ENCODE peak calls at places on chromosomes 4 and X, in five cellular contexts. One of them, this sample, is unnamed.

GRCh38 chrX:22300130-22300529 is 27.4 kb downstream of the CBLL2 start:
- DNase-seq in H1: no peak
- DNase-seq in GM12878: no peak
- DNase-seq in K562: no peak
- DNase-seq in HCT116: peak; percentile 45
- DNase-seq in this sample: peak; percentile 8

GRCh38 chrX:56800801-56801200 is 71.8 kb downstream of the NBDY start:
- DNase-seq in H1: no peak
- DNase-seq in HCT116: no peak
- DNase-seq in GM12878: no peak
- DNase-seq in K562: peak; percentile 16
- DNase-seq in this sample: no peak

GRCh38 chr4:181017038-181017437 is 1226.2 kb upstream of the TENM3 start:
- DNase-seq in GM12878: no peak
- DNase-seq in K562: no peak
- DNase-seq in HCT116: no peak
- DNase-seq in H1: no peak
- DNase-seq in this sample: no peak

GRCh38 chrX:63128509-63128908 is 222.6 kb downstream of the SPIN4 start:
- DNase-seq in HCT116: peak; percentile 16
- DNase-seq in K562: peak; percentile 23
- DNase-seq in GM12878: peak; percentile 53
- DNase-seq in H1: peak; percentile 43
- DNase-seq in this sample: peak; percentile 0

GRCh38 chr4:1347410-1347864 is 429 bp downstream of the UVSSA start:
- DNase-seq in HCT116: no peak
- DNase-seq in GM12878: no peak
- DNase-seq in H1: peak; percentile 74
- DNase-seq in K562: peak; percentile 65
- DNase-seq in this sample: peak; percentile 78

GRCh38 chr4:37068580-37068979 is 176.0 kb upstream of the NWD2 start:
- DNase-seq in K562: peak; percentile 14
- DNase-seq in H1: peak; percentile 68
- DNase-seq in GM12878: no peak
- DNase-seq in HCT116: no peak
- DNase-seq in this sample: peak; percentile 10

GRCh38 chrX:80139564-80139963 is 125.0 kb downstream of the TBX22 start:
- DNase-seq in HCT116: no peak
- DNase-seq in K562: no peak
- DNase-seq in H1: no peak
- DNase-seq in GM12878: no peak
- DNase-seq in this sample: no peak

GRCh38 chrX:12702509-12703091 is 88.6 kb upstream of the PRPS2 start:
- DNase-seq in H1: peak; percentile 60
- DNase-seq in GM12878: no peak
- DNase-seq in HCT116: peak; percentile 3
- DNase-seq in K562: peak; percentile 23
- DNase-seq in this sample: peak; percentile 61

GRCh38 chrX:116240446-116240845 is 69.9 kb downstream of the AGTR2 start:
- DNase-seq in K562: no peak
- DNase-seq in H1: no peak
- DNase-seq in HCT116: no peak
- DNase-seq in GM12878: no peak
- DNase-seq in this sample: peak; percentile 80

GRCh38 chr4:68129793-68130192 is at the start of gene TMPRSS11F:
- DNase-seq in H1: no peak
- DNase-seq in HCT116: peak; percentile 34
- DNase-seq in K562: peak; percentile 67
- DNase-seq in GM12878: no peak
- DNase-seq in this sample: no peak

GRCh38 chr4:6768539-6768905 is 14.0 kb upstream of the KIAA0232 start:
- DNase-seq in K562: peak; percentile 50
- DNase-seq in HCT116: no peak
- DNase-seq in H1: no peak
- DNase-seq in GM12878: no peak
- DNase-seq in this sample: no peak

GRCh38 chrX:47145408-47146120 is 543 bp downstream of the RBM10 start:
- DNase-seq in GM12878: no peak
- DNase-seq in K562: peak; percentile 13
- DNase-seq in H1: no peak
- DNase-seq in HCT116: no peak
- DNase-seq in this sample: no peak

GRCh38 chr4:1012031-1012739 is 759 bp downstream of the FGFRL1 start:
- DNase-seq in K562: peak; percentile 83
- DNase-seq in H1: no peak
- DNase-seq in HCT116: no peak
- DNase-seq in GM12878: no peak
- DNase-seq in this sample: no peak

GRCh38 chrX:116281106-116281505 is 110.6 kb downstream of the AGTR2 start:
- DNase-seq in H1: no peak
- DNase-seq in HCT116: no peak
- DNase-seq in GM12878: no peak
- DNase-seq in K562: no peak
- DNase-seq in this sample: no peak

GRCh38 chrX:24100713-24101112 is 46.0 kb downstream of the EIF2S3 start:
- DNase-seq in H1: no peak
- DNase-seq in HCT116: no peak
- DNase-seq in K562: peak; percentile 30
- DNase-seq in GM12878: no peak
- DNase-seq in this sample: no peak

GRCh38 chr4:26299254-26299882 is 21.4 kb upstream of the RBPJ start:
- DNase-seq in H1: no peak
- DNase-seq in HCT116: no peak
- DNase-seq in GM12878: no peak
- DNase-seq in K562: no peak
- DNase-seq in this sample: no peak

GRCh38 chrX:132227383-132228112 is 8.3 kb upstream of the RAP2C start:
- DNase-seq in GM12878: no peak
- DNase-seq in HCT116: no peak
- DNase-seq in H1: no peak
- DNase-seq in K562: no peak
- DNase-seq in this sample: no peak

GRCh38 chr4:98446499-98447375 is 185.6 kb downstream of the RAP1GDS1 start:
- DNase-seq in HCT116: no peak
- DNase-seq in K562: peak; percentile 18
- DNase-seq in H1: no peak
- DNase-seq in GM12878: peak; percentile 61
- DNase-seq in this sample: no peak

GRCh38 chrX:103656623-103657022 is 27.8 kb downstream of the TCEAL1 start:
- DNase-seq in H1: no peak
- DNase-seq in K562: no peak
- DNase-seq in GM12878: no peak
- DNase-seq in HCT116: peak; percentile 60
- DNase-seq in this sample: no peak

GRCh38 chrX:34880656-34881055 is 61.9 kb upstream of the FAM47B start:
- DNase-seq in GM12878: no peak
- DNase-seq in K562: no peak
- DNase-seq in HCT116: no peak
- DNase-seq in H1: no peak
- DNase-seq in this sample: no peak

GRCh38 chr4:173024203-173024602 is 144.4 kb upstream of the GALNT7 start:
- DNase-seq in H1: no peak
- DNase-seq in K562: no peak
- DNase-seq in HCT116: no peak
- DNase-seq in GM12878: no peak
- DNase-seq in this sample: no peak

GRCh38 chrX:40273356-40274050 is 175.7 kb upstream of the BCOR start:
- DNase-seq in H1: no peak
- DNase-seq in HCT116: no peak
- DNase-seq in K562: peak; percentile 75
- DNase-seq in GM12878: no peak
- DNase-seq in this sample: no peak

GRCh38 chr4:117777721-117778120 is 256.6 kb upstream of the NDST3 start:
- DNase-seq in HCT116: no peak
- DNase-seq in GM12878: no peak
- DNase-seq in H1: no peak
- DNase-seq in K562: no peak
- DNase-seq in this sample: no peak

GRCh38 chr4:184259866-184260265 is 42.2 kb upstream of the ENPP6 start:
- DNase-seq in H1: peak; percentile 40
- DNase-seq in HCT116: no peak
- DNase-seq in K562: no peak
- DNase-seq in GM12878: no peak
- DNase-seq in this sample: no peak

GRCh38 chrX:77422886-77423648 is 24.1 kb upstream of the FGF16 start:
- DNase-seq in K562: no peak
- DNase-seq in HCT116: no peak
- DNase-seq in H1: no peak
- DNase-seq in GM12878: no peak
- DNase-seq in this sample: no peak

GRCh38 chr4:173520921-173521473 is 9.0 kb downstream of the HAND2 start:
- DNase-seq in GM12878: no peak
- DNase-seq in H1: no peak
- DNase-seq in HCT116: no peak
- DNase-seq in K562: no peak
- DNase-seq in this sample: no peak

GRCh38 chr4:10354746-10355145 is 102.5 kb downstream of the ZNF518B start:
- DNase-seq in H1: no peak
- DNase-seq in K562: no peak
- DNase-seq in HCT116: no peak
- DNase-seq in GM12878: no peak
- DNase-seq in this sample: no peak

GRCh38 chrX:101337776-101338271 is 10.7 kb downstream of the TIMM8A start:
- DNase-seq in H1: no peak
- DNase-seq in HCT116: no peak
- DNase-seq in GM12878: no peak
- DNase-seq in K562: no peak
- DNase-seq in this sample: no peak

GRCh38 chr4:78529569-78530209 is 21.9 kb upstream of the ANXA3 start:
- DNase-seq in H1: no peak
- DNase-seq in HCT116: no peak
- DNase-seq in GM12878: no peak
- DNase-seq in K562: no peak
- DNase-seq in this sample: no peak

GRCh38 chr4:154741131-154741530 is 2.7 kb upstream of the LRAT start:
- DNase-seq in HCT116: no peak
- DNase-seq in GM12878: no peak
- DNase-seq in K562: no peak
- DNase-seq in H1: no peak
- DNase-seq in this sample: no peak

DNA sequence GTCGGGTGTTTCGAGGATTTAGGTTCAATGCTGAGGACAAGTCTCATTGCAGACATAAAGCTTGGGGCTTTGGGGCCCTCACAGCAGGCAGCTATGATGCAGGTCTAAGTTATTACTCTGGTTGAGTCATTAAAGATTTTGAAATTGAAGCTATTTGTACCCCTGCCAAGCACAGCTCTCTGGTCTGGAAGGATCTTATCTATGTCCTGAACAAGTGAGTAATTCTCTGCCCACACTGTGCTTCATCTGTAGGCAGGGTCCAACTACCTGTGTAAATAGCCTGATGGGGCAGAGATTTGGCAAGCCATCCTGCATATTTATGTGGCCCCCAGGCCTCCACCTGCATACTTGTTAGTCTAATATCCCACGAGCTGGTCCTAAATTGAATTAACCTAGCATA is 41.4 kb upstream of the MAGEA4 start:
- DNase-seq in K562: no peak
- DNase-seq in H1: no peak
- DNase-seq in GM12878: no peak
- DNase-seq in HCT116: peak; percentile 38
- DNase-seq in this sample: no peak
- TF ChIP-seq JUND in K562: no peak
- TF ChIP-seq JUND in H1: no peak
- TF ChIP-seq JUND in GM12878: no peak
- TF ChIP-seq JUND in HCT116: peak; percentile 53
- TF ChIP-seq JUND in this sample: no peak

DNA sequence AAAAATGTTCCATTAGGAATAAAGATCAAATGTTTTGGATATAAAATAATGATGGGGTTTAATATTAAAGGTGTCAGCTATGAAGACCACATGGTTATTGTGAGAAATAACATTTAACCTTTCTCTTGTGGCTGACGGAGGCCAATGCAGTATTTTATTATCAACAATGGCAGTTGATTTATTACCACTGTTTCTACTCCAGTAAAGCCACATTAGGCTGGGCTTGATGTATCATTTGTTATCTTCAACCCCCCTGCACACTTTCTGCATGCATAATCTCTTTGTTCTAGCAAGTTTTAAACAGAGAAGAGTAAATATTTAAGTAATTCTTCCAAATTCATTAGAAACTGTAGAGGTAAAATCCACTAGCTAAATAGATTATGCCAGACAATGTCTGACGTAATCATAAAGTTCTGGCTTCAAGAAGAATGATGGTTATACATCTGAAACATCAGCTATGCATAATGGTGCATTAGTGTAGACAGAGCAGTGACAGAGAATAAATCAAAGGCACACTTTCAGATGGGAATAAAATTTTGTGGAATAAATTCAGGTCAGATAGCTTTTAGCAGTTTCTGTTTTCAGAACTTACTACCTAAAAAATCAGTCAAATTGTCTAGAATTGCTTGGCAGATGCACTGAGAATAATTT is 516.4 kb downstream of the PCDH18 start:
- DNase-seq in H1: no peak
- DNase-seq in HCT116: no peak
- DNase-seq in GM12878: no peak
- DNase-seq in K562: no peak
- DNase-seq in this sample: no peak
- TF ChIP-seq JUND in H1: no peak
- TF ChIP-seq JUND in HCT116: no peak
- TF ChIP-seq JUND in GM12878: no peak
- TF ChIP-seq JUND in K562: no peak
- TF ChIP-seq JUND in this sample: no peak

GRCh38 chr4:8279321-8280157 is 10.0 kb downstream of the HTRA3 start:
- DNase-seq in GM12878: no peak
- DNase-seq in H1: no peak
- DNase-seq in K562: no peak
- DNase-seq in HCT116: no peak
- DNase-seq in this sample: no peak

GRCh38 chr4:8278421-8279287 is 9.1 kb downstream of the HTRA3 start:
- DNase-seq in GM12878: no peak
- DNase-seq in K562: no peak
- DNase-seq in H1: no peak
- DNase-seq in HCT116: no peak
- DNase-seq in this sample: no peak

GRCh38 chr4:8276358-8277240 is 7.0 kb downstream of the HTRA3 start:
- DNase-seq in H1: no peak
- DNase-seq in GM12878: no peak
- DNase-seq in HCT116: no peak
- DNase-seq in K562: no peak
- DNase-seq in this sample: no peak

GRCh38 chr4:8277356-8278008 is 7.9 kb downstream of the HTRA3 start:
- DNase-seq in H1: no peak
- DNase-seq in GM12878: no peak
- DNase-seq in K562: no peak
- DNase-seq in HCT116: no peak
- DNase-seq in this sample: no peak

GRCh38 chr4:8278009-8278395 is 8.4 kb downstream of the HTRA3 start:
- DNase-seq in GM12878: no peak
- DNase-seq in H1: no peak
- DNase-seq in HCT116: no peak
- DNase-seq in K562: no peak
- DNase-seq in this sample: no peak
- TF ChIP-seq JUND in GM12878: no peak
- TF ChIP-seq JUND in H1: no peak
- TF ChIP-seq JUND in HCT116: no peak
- TF ChIP-seq JUND in K562: no peak
- TF ChIP-seq JUND in this sample: no peak

GRCh38 chr4:23979534-23979933 is 89.7 kb upstream of the PPARGC1A start:
- DNase-seq in GM12878: no peak
- DNase-seq in HCT116: no peak
- DNase-seq in H1: peak; percentile 53
- DNase-seq in K562: no peak
- DNase-seq in this sample: no peak
- TF ChIP-seq JUND in GM12878: no peak
- TF ChIP-seq JUND in HCT116: no peak
- TF ChIP-seq JUND in H1: no peak
- TF ChIP-seq JUND in K562: no peak
- TF ChIP-seq JUND in this sample: no peak

GRCh38 chr4:2937146-2937857 is 25.9 kb downstream of the NOP14 start:
- DNase-seq in GM12878: peak; percentile 64
- DNase-seq in H1: no peak
- DNase-seq in HCT116: peak; percentile 68
- DNase-seq in K562: no peak
- DNase-seq in this sample: peak; percentile 38
- TF ChIP-seq JUND in GM12878: peak; percentile 2
- TF ChIP-seq JUND in H1: no peak
- TF ChIP-seq JUND in HCT116: no peak
- TF ChIP-seq JUND in K562: no peak
- TF ChIP-seq JUND in this sample: no peak

This sample was measured in T47D.